ENCODE peak calls at places on chromosomes 12 and 14, in nine cellular contexts. G is mucosa of descending colon; J is NCI-H774; V is GM19239; K is sciatic nerve; S is choroid plexus epithelial cell; P is stimulated activated CD4-positive, alpha-beta T cell treated with anti-CD3 and anti-CD28 coated beads, Interleukin-15, amount 100 ng/mL, for 24 hours; E is fibroblast of the conjunctiva; M is omental fat pad. C is an unnamed sample.

GRCh38 chr12:6774557-6775062 is 2.3 kb downstream of the LAG3 start:
- DNase-seq in G (no peak), J (no peak), V (no peak), K (no peak), S (no peak), P (no peak), E (no peak), M (no peak), C (no peak)

GRCh38 chr14:50524731-50525510 is 7.4 kb downstream of the MAP4K5 start:
- DNase-seq in G (no peak), J (no peak), V (no peak), K (no peak), S (no peak), P (no peak), E (no peak), M (no peak), C (no peak)

GRCh38 chr14:73591690-73592448 is at the start of gene ACOT4:
- DNase-seq in G (peak), J (peak), V (peak), K (no peak), S (peak), P (peak), E (no peak), M (no peak), C (no peak)

GRCh38 chr14:90272523-90272922 is 16.2 kb downstream of the PSMC1 start:
- DNase-seq in G (no peak), J (no peak), V (no peak), K (no peak), S (no peak), P (no peak), E (no peak), M (no peak), C (no peak)

GRCh38 chr14:98808494-98809407 is 463.2 kb downstream of the BCL11B start:
- DNase-seq in G (no peak), J (no peak), V (no peak), K (no peak), S (no peak), P (no peak), E (no peak), M (no peak), C (peak)

GRCh38 chr12:56038022-56038665 is 3.6 kb upstream of the RPS26 start:
- DNase-seq in G (no peak), J (no peak), V (no peak), K (no peak), S (no peak), P (no peak), E (no peak), M (no peak), C (no peak)

GRCh38 chr14:37172024-37172869 is at the start of gene SLC25A21:
- DNase-seq in G (peak), J (peak), V (no peak), K (peak), S (peak), P (peak), E (peak), M (no peak), C (peak)

GRCh38 chr14:104383931-104384775 is 195.4 kb upstream of the C14orf180 start:
- DNase-seq in G (no peak), J (no peak), V (no peak), K (peak), S (no peak), P (no peak), E (no peak), M (no peak), C (no peak)

GRCh38 chr12:11795910-11796459 is 146.5 kb downstream of the ETV6 start:
- DNase-seq in G (peak), J (no peak), V (no peak), K (no peak), S (peak), P (no peak), E (no peak), M (no peak), C (no peak)

GRCh38 chr12:4383304-4383865 is 3.9 kb upstream of the FGF23 start:
- DNase-seq in G (no peak), J (no peak), V (no peak), K (no peak), S (no peak), P (no peak), E (no peak), M (no peak), C (no peak)

GRCh38 chr12:71797506-71797905 is 42.1 kb upstream of the TBC1D15 start:
- DNase-seq in G (no peak), J (no peak), V (no peak), K (no peak), S (no peak), P (no peak), E (peak), M (no peak), C (no peak)

GRCh38 chr14:90726656-90727055 is 89.6 kb downstream of the TTC7B start:
- DNase-seq in G (peak), J (no peak), V (no peak), K (peak), S (peak), P (no peak), E (peak), M (no peak), C (peak)

GRCh38 chr12:11855993-11856374 is 206.5 kb downstream of the ETV6 start:
- DNase-seq in G (no peak), J (peak), V (peak), K (no peak), S (peak), P (no peak), E (no peak), M (no peak), C (no peak)

GRCh38 chr14:53375573-53375972 is 222.4 kb upstream of the DDHD1 start:
- DNase-seq in G (no peak), J (no peak), V (no peak), K (no peak), S (no peak), P (no peak), E (no peak), M (no peak), C (no peak)

GRCh38 chr12:120699553-120699952 is 10.7 kb upstream of the UNC119B start:
- DNase-seq in G (no peak), J (no peak), V (no peak), K (no peak), S (no peak), P (no peak), E (no peak), M (no peak), C (no peak)

GRCh38 chr12:69189378-69189978 is 49.9 kb upstream of the CPSF6 start:
- DNase-seq in G (no peak), J (no peak), V (no peak), K (no peak), S (peak), P (no peak), E (no peak), M (no peak), C (no peak)

GRCh38 chr12:90129369-90130030 is 420.9 kb upstream of the ATP2B1 start:
- DNase-seq in G (no peak), J (no peak), V (no peak), K (no peak), S (no peak), P (no peak), E (no peak), M (no peak), C (no peak)

GRCh38 chr14:61573748-61574513 is 121.4 kb upstream of the HIF1A start:
- DNase-seq in G (no peak), J (no peak), V (no peak), K (no peak), S (peak), P (peak), E (no peak), M (no peak), C (no peak)

GRCh38 chr14:68278568-68279436 is 459.2 kb downstream of the RAD51B start:
- DNase-seq in G (no peak), J (no peak), V (no peak), K (no peak), S (peak), P (no peak), E (no peak), M (no peak), C (no peak)

GRCh38 chr12:132458441-132459225 is 31.3 kb upstream of the FBRSL1 start:
- DNase-seq in G (no peak), J (no peak), V (no peak), K (no peak), S (no peak), P (no peak), E (no peak), M (no peak), C (no peak)

GRCh38 chr12:64522807-64523206 is 70.9 kb downstream of the TBK1 start:
- DNase-seq in G (no peak), J (no peak), V (no peak), K (no peak), S (no peak), P (no peak), E (no peak), M (no peak), C (no peak)

GRCh38 chr12:127930122-127930521 is 336.8 kb upstream of the TMEM132C start:
- DNase-seq in G (no peak), J (no peak), V (no peak), K (no peak), S (no peak), P (no peak), E (no peak), M (no peak), C (no peak)

GRCh38 chr14:99952453-99952852 is 112.8 kb upstream of the EVL start:
- DNase-seq in G (no peak), J (no peak), V (no peak), K (no peak), S (no peak), P (no peak), E (no peak), M (no peak), C (no peak)

GRCh38 chr12:1939745-1940607 is 21.5 kb upstream of the CACNA2D4 start:
- DNase-seq in G (peak), J (peak), V (peak), K (peak), S (peak), P (peak), E (peak), M (peak), C (peak)

GRCh38 chr12:52551466-52551865 is 1.5 kb downstream of the KRT71 start:
- DNase-seq in G (no peak), J (no peak), V (no peak), K (no peak), S (peak), P (no peak), E (no peak), M (no peak), C (no peak)

GRCh38 chr12:30154996-30155730 is 371.4 kb upstream of the TMTC1 start:
- DNase-seq in G (no peak), J (no peak), V (no peak), K (no peak), S (peak), P (no peak), E (no peak), M (no peak), C (no peak)